ENCODE peak calls at places on chromosomes 13 and 19, in seven cellular contexts. U is Peyer's patch, S is kidney, Y is foreskin fibroblast, T is thyroid gland, C is endothelial cell, F is tibial nerve. X is an unnamed sample.

GRCh38 chr19:485583-486236 is 10.6 kb upstream of the MADCAM1 start:
- DNase-seq in U (peak), F (peak), C (no peak), T (no peak), Y (peak), S (no peak), X (no peak)

GRCh38 chr13:103195762-103196161 is 129.5 kb upstream of the SLC10A2 start:
- DNase-seq in S (no peak), Y (no peak), U (no peak), T (no peak), C (no peak), F (no peak), X (no peak)

GRCh38 chr13:78608705-78609463 is 5.5 kb upstream of the POU4F1 start:
- DNase-seq in T (no peak), U (no peak), F (no peak), C (no peak), S (peak), Y (peak), X (no peak)

GRCh38 chr13:69704311-69704710 is 403.3 kb upstream of the ATXN8OS start:
- DNase-seq in T (no peak), S (no peak), F (no peak), U (no peak), Y (no peak), C (no peak), X (no peak)

GRCh38 chr19:31263317-31263716 is 85.9 kb downstream of the TSHZ3 start:
- DNase-seq in Y (no peak), C (no peak), S (peak), U (no peak), F (no peak), T (no peak), X (no peak)

GRCh38 chr13:26226209-26226608 is 4.1 kb upstream of the RNF6 start:
- DNase-seq in U (no peak), Y (no peak), F (no peak), C (no peak), T (no peak), S (no peak), X (no peak)

GRCh38 chr19:7507884-7508283 is 8.0 kb upstream of the ZNF358 start:
- DNase-seq in C (no peak), U (peak), Y (peak), T (peak), F (peak), S (peak), X (no peak)

GRCh38 chr13:51668580-51669195 is 84.4 kb downstream of the WDFY2 start:
- DNase-seq in T (no peak), S (no peak), F (no peak), U (no peak), Y (no peak), C (no peak), X (no peak)

GRCh38 chr13:20856650-20857049 is 45.9 kb downstream of the XPO4 start:
- DNase-seq in U (no peak), C (no peak), S (no peak), T (no peak), Y (no peak), F (no peak), X (no peak)

GRCh38 chr13:28429685-28430290 is 65.1 kb downstream of the FLT1 start:
- DNase-seq in C (no peak), F (no peak), T (no peak), S (no peak), Y (peak), U (peak), X (peak)

GRCh38 chr19:47093841-47094240 is 19.7 kb downstream of the ZC3H4 start:
- DNase-seq in Y (peak), C (no peak), F (no peak), S (peak), T (peak), U (peak), X (no peak)

GRCh38 chr19:45473366-45474190 is 5.8 kb downstream of the FOSB start:
- DNase-seq in F (no peak), S (no peak), U (no peak), C (no peak), T (no peak), Y (no peak), X (no peak)

GRCh38 chr13:92612892-92613291 is 613.7 kb upstream of the GPC6 start:
- DNase-seq in T (no peak), Y (no peak), U (no peak), F (no peak), S (no peak), C (no peak), X (no peak)

GRCh38 chr13:34349091-34349722 is 531.3 kb downstream of the RFC3 start:
- DNase-seq in C (no peak), Y (peak), F (peak), S (peak), U (peak), T (peak), X (no peak)

GRCh38 chr19:46546194-46546896 is 50.7 kb upstream of the PNMA8B start:
- DNase-seq in C (peak), Y (peak), T (peak), U (peak), F (peak), S (peak), X (no peak)

GRCh38 chr19:29988351-29988750 is 46.3 kb downstream of the URI1 start:
- DNase-seq in F (no peak), Y (no peak), U (no peak), C (no peak), S (peak), T (no peak), X (no peak)

GRCh38 chr13:23644527-23644926 is 74.3 kb downstream of the TNFRSF19 start:
- DNase-seq in Y (peak), T (no peak), C (no peak), F (no peak), U (no peak), S (no peak), X (no peak)

GRCh38 chr13:26184791-26185250 is 37.3 kb downstream of the RNF6 start:
- DNase-seq in T (peak), C (peak), Y (peak), U (peak), S (no peak), F (peak), X (peak)

GRCh38 chr13:99471231-99472202 is 29.8 kb upstream of the TM9SF2 start:
- DNase-seq in S (no peak), C (no peak), U (no peak), Y (peak), T (no peak), F (no peak), X (no peak)

GRCh38 chr13:46552888-46553520 is at the start of gene LRCH1:
- DNase-seq in F (peak), T (peak), S (peak), Y (peak), C (peak), U (peak), X (peak)

GRCh38 chr19:54916822-54917221 is 10.9 kb downstream of the NCR1 start:
- DNase-seq in S (no peak), F (no peak), C (no peak), U (no peak), Y (no peak), T (no peak), X (no peak)

GRCh38 chr19:13023666-13024065 is 28.4 kb downstream of the NFIX start:
- DNase-seq in S (no peak), F (no peak), Y (peak), C (no peak), T (no peak), U (no peak), X (no peak)

GRCh38 chr13:102718746-102719145 is 23.9 kb upstream of the METTL21C start:
- DNase-seq in T (no peak), S (no peak), U (no peak), Y (peak), F (no peak), C (no peak), X (no peak)

GRCh38 chr19:2149980-2150793 is 1.2 kb downstream of the AP3D1 start:
- DNase-seq in F (no peak), U (no peak), C (peak), T (peak), Y (peak), S (no peak), X (no peak)

GRCh38 chr13:46962286-46962941 is 65.6 kb upstream of the HTR2A start:
- DNase-seq in U (no peak), C (no peak), Y (peak), S (no peak), T (no peak), F (no peak), X (no peak)

GRCh38 chr19:53552001-53552721 is 14.2 kb downstream of the ZNF331 start:
- DNase-seq in Y (peak), S (no peak), U (no peak), F (no peak), C (no peak), T (no peak), X (no peak)

DNA sequence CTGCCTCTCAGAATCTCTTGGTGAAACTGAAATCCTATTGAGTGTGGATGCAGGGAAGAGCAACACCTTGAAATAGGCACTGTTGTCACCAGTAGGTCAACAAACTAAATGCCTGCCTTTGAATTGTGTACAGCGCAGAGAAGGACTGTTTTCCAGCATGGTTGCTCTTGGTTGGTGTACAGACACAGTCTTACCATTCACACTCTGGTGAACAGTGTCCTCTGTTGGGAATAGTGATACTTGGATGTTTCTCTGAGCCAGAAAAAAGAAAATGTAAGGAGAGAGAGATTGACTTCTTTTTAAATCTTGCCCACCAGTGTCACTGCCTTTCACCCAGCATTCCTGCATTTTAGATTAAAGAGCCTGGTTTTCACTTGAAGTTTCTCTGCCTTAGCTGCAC is 179.7 kb downstream of the STK24 start:
- DNase-seq in C (no peak), F (no peak), Y (peak), U (no peak), T (no peak), S (no peak), X (no peak)
- TF ChIP-seq CTCF in C (no peak), F (peak), Y (peak), U (no peak), T (peak), S (peak), X (no peak)

GRCh38 chr13:111178417-111178816 is 63.3 kb downstream of the ARHGEF7 start:
- DNase-seq in U (no peak), C (no peak), F (no peak), S (no peak), T (no peak), Y (no peak), X (no peak)
- TF ChIP-seq CTCF in U (no peak), C (no peak), F (no peak), S (no peak), T (no peak), Y (no peak), X (no peak)

DNA sequence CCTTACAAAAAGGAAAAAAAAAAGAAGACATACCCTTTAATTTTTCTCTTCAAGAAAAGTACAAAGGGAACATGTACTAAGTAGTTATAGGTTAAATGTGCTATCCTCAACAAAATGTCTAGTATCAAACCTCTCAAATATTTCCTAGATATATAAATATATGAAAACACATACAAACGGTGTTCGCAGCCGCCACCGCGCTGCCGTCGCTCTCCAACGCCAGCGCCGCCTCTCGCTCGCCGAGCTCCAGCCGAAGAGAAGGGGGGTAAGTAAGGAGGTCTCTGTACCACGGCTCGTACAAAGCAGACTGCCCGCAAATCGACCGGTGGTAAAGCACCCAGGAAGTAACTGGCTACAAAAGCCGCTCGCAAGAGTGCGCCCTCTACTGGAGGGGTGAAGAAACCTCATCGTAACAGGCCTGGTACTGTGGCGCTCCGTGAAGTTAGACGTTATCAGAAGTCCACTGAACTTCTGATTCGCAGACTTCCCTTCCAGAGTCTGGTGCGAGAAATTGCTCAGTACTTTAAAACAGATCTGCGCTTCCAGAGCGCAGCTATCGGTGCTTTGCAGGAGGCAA is 192.1 kb downstream of the DACH1 start:
- DNase-seq in U (no peak), S (no peak), Y (no peak), T (no peak), C (no peak), F (no peak), X (no peak)
- TF ChIP-seq CTCF in U (no peak), S (no peak), Y (no peak), T (no peak), C (peak), F (no peak), X (no peak)

GRCh38 chr13:41649659-41650058 is 192.3 kb downstream of the RGCC start:
- DNase-seq in U (no peak), Y (peak), T (no peak), S (no peak), F (no peak), C (peak), X (no peak)
- TF ChIP-seq CTCF in U (no peak), Y (peak), T (no peak), S (no peak), F (peak), C (peak), X (no peak)

GRCh38 chr13:71718931-71719330 is 148.1 kb downstream of the DACH1 start:
- DNase-seq in Y (no peak), T (no peak), U (no peak), C (no peak), F (no peak), S (no peak), X (no peak)

GRCh38 chr13:71714802-71715375 is 152.1 kb downstream of the DACH1 start:
- DNase-seq in T (no peak), U (no peak), S (no peak), Y (no peak), C (no peak), F (no peak), X (no peak)

GRCh38 chr13:71712988-71713653 is 153.9 kb downstream of the DACH1 start:
- DNase-seq in C (peak), T (no peak), Y (no peak), U (peak), S (no peak), F (no peak), X (no peak)
- TF ChIP-seq CTCF in C (no peak), T (no peak), Y (no peak), U (no peak), S (no peak), F (no peak), X (no peak)

DNA sequence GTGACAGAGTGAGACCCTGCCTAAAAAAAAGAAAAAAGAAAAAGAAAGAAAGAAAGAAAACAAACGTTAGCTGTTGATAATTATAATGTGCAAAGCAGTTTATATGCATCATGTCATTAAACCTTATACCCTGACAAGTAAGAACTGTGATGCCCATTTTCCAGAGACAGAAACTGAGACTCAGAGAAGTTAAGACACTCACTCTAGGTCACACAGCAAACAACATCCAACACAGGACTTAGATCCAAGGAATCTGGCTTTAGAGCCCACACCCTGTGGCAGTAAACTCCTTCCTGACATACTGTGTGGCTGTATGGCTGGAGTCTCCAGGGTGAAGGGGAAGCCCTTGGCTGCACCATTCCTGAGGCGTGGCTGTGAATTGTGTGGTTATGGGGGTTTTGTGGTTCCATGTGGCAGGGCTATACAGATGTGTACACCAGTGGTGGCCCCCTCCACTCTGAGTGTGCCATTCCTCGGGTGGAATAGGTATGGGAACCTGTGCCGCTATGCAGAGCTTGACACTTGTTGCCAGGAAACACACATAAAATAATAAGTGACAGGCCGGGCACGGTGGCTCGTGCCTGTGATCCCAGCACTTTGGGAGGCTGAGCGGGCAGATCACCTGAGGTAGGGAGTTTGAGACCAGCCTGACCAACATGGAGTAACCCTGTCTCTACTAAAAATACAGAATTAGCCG is 15.6 kb downstream of the AXL start:
- DNase-seq in F (no peak), S (no peak), T (no peak), U (no peak), Y (no peak), C (no peak), X (no peak)
- TF ChIP-seq CTCF in F (no peak), S (no peak), T (no peak), U (no peak), Y (no peak), C (no peak), X (no peak)

GRCh38 chr19:48170817-48171347 is 402 bp downstream of the ZSWIM9 start:
- DNase-seq in U (no peak), Y (peak), S (peak), F (no peak), T (peak), C (no peak), X (peak)
- TF ChIP-seq CTCF in U (no peak), Y (no peak), S (no peak), F (no peak), T (no peak), C (no peak), X (no peak)

GRCh38 chr19:35872180-35872579 is 3.8 kb downstream of the APLP1 start:
- DNase-seq in T (no peak), Y (no peak), S (no peak), F (no peak), U (no peak), C (no peak), X (no peak)

GRCh38 chr19:35868823-35869326 is 501 bp downstream of the APLP1 start:
- DNase-seq in C (no peak), T (no peak), Y (peak), U (no peak), F (no peak), S (no peak), X (no peak)

GRCh38 chr19:35871611-35872010 is 3.2 kb downstream of the APLP1 start:
- DNase-seq in S (no peak), U (no peak), F (no peak), Y (no peak), C (no peak), T (no peak), X (no peak)

GRCh38 chr19:35869327-35870123 is 1.2 kb downstream of the APLP1 start:
- DNase-seq in U (peak), C (peak), T (peak), F (no peak), Y (peak), S (no peak), X (peak)

GRCh38 chr19:35870798-35871197 is 2.4 kb downstream of the APLP1 start:
- DNase-seq in T (no peak), S (no peak), U (no peak), F (no peak), C (no peak), Y (no peak), X (no peak)
- TF ChIP-seq CTCF in T (no peak), S (no peak), U (no peak), F (no peak), C (no peak), Y (no peak), X (no peak)